ENCODE peak calls at places on chromosomes 7 and 10, in eight cellular contexts. H, S, O, J, Z, U, C and N are unnamed samples.

GRCh38 chr10:125174360-125174759 is 14.0 kb upstream of the CTBP2 start:
- DNase-seq in Z (no peak), U (no peak), C (no peak), J (peak; percentile 12), O (no peak), S (no peak), H (no peak), N (no peak)

GRCh38 chr7:44881610-44882009 is 3.7 kb downstream of the PURB start:
- DNase-seq in O (peak; percentile 65), C (peak; percentile 36), H (no peak), U (no peak), Z (no peak), J (peak; percentile 81), S (peak; percentile 72), N (no peak)

GRCh38 chr7:76065016-76065612 is 17.2 kb downstream of the MDH2 start:
- DNase-seq in Z (no peak), S (no peak), J (no peak), U (no peak), H (no peak), C (no peak), O (no peak), N (no peak)

GRCh38 chr10:3231951-3232730 is 59.6 kb upstream of the PITRM1 start:
- DNase-seq in U (no peak), Z (no peak), C (no peak), S (peak; percentile 30), H (peak; percentile 80), J (no peak), O (peak; percentile 41), N (no peak)

GRCh38 chr10:13939391-13939790 is 352.6 kb downstream of the PRPF18 start:
- DNase-seq in U (no peak), H (peak; percentile 73), C (no peak), Z (no peak), O (peak; percentile 61), S (peak; percentile 68), J (no peak), N (no peak)

GRCh38 chr7:143882020-143882610 is 19.9 kb downstream of the TCAF1 start:
- DNase-seq in U (peak; percentile 78), O (peak; percentile 59), C (no peak), Z (no peak), S (peak; percentile 92), J (no peak), H (no peak), N (no peak)

GRCh38 chr7:73999664-74000420 is 28.1 kb upstream of the ELN start:
- DNase-seq in J (no peak), C (no peak), H (peak; percentile 83), O (peak; percentile 57), S (peak; percentile 93), U (no peak), Z (no peak), N (no peak)

GRCh38 chr10:77274046-77274795 is 363.4 kb downstream of the KCNMA1 start:
- DNase-seq in O (peak; percentile 79), U (no peak), S (peak; percentile 26), Z (no peak), J (peak; percentile 13), H (peak; percentile 74), C (no peak), N (no peak)

GRCh38 chr7:21092923-21093702 is 306.4 kb upstream of the SP8 start:
- DNase-seq in U (no peak), O (no peak), Z (no peak), S (no peak), C (no peak), J (no peak), H (no peak), N (no peak)